ENCODE peak calls at places on chromosomes 3 and 15, in seven cellular contexts. T is DMS79 treated with DMSO at 0.1 percent for 48 hours, H is NCI-H1092, B is iris pigment epithelial cell, N is coronary artery, E is brain microvascular endothelial cell, O is NCI-H2171 treated with DMSO at 0.1 percent for 48 hours. X is an unnamed sample.

GRCh38 chr15:76994001-76994400 is 925 bp upstream of the PSTPIP1 start:
- DNase-seq in T (no peak), H (no peak), B (no peak), N (no peak), E (no peak), O (no peak), X (peak; percentile 39)

GRCh38 chr15:66682865-66683264 is 19.2 kb upstream of the SMAD6 start:
- DNase-seq in T (no peak), H (no peak), B (peak; percentile 62), N (no peak), E (peak; percentile 38), O (no peak), X (no peak)

GRCh38 chr3:9387322-9387655 is 10.1 kb upstream of the SETD5 start:
- DNase-seq in T (no peak), H (no peak), B (no peak), N (no peak), E (no peak), O (no peak), X (no peak)

GRCh38 chr3:60651799-60652198 is 599.5 kb downstream of the FHIT start:
- DNase-seq in T (no peak), H (no peak), B (no peak), N (no peak), E (no peak), O (no peak), X (no peak)

GRCh38 chr3:193225726-193226125 is 15.3 kb upstream of the PLAAT1 start:
- DNase-seq in T (no peak), H (no peak), B (no peak), N (no peak), E (no peak), O (no peak), X (no peak)

GRCh38 chr15:36644156-36644896 is 64.9 kb downstream of the CDIN1 start:
- DNase-seq in T (no peak), H (no peak), B (no peak), N (no peak), E (no peak), O (peak; percentile 89), X (no peak)

GRCh38 chr15:44296625-44297524 is 8.4 kb downstream of the GOLM2 start:
- DNase-seq in T (no peak), H (no peak), B (peak; percentile 81), N (no peak), E (peak; percentile 50), O (peak; percentile 76), X (no peak)

GRCh38 chr3:157527471-157527881 is 24.3 kb upstream of the VEPH1 start:
- DNase-seq in T (no peak), H (no peak), B (no peak), N (no peak), E (no peak), O (no peak), X (no peak)

GRCh38 chr15:76289582-76289981 is 21.7 kb downstream of the ETFA start:
- DNase-seq in T (no peak), H (no peak), B (peak; percentile 31), N (no peak), E (no peak), O (no peak), X (no peak)

GRCh38 chr3:186965141-186965879 is 35.0 kb downstream of the ST6GAL1 start:
- DNase-seq in T (no peak), H (no peak), B (peak; percentile 9), N (peak; percentile 47), E (no peak), O (no peak), X (no peak)

GRCh38 chr15:89781055-89781454 is 4.9 kb downstream of the MESP2 start:
- DNase-seq in T (no peak), H (no peak), B (no peak), N (no peak), E (no peak), O (no peak), X (no peak)

GRCh38 chr3:71030748-71031147 is 552.8 kb downstream of the FOXP1 start:
- DNase-seq in T (no peak), H (no peak), B (no peak), N (no peak), E (no peak), O (no peak), X (no peak)

GRCh38 chr3:166114448-166114847 is 277.2 kb upstream of the BCHE start:
- DNase-seq in T (no peak), H (no peak), B (no peak), N (no peak), E (no peak), O (no peak), X (no peak)

GRCh38 chr3:181358555-181358954 is 353.2 kb upstream of the SOX2 start:
- DNase-seq in T (no peak), H (no peak), B (no peak), N (no peak), E (no peak), O (no peak), X (no peak)

GRCh38 chr3:15496341-15496664 is 25.2 kb downstream of the COLQ start:
- DNase-seq in T (no peak), H (no peak), B (no peak), N (no peak), E (no peak), O (no peak), X (no peak)

GRCh38 chr15:92683511-92683834 is 27.9 kb upstream of the FAM174B start:
- DNase-seq in T (no peak), H (peak; percentile 16), B (no peak), N (no peak), E (peak; percentile 48), O (peak; percentile 17), X (no peak)

GRCh38 chr3:109532257-109533216 is 195.2 kb upstream of the DPPA4 start:
- DNase-seq in T (no peak), H (no peak), B (peak; percentile 89), N (no peak), E (peak; percentile 82), O (no peak), X (peak; percentile 50)

GRCh38 chr15:101250931-101251829 is 668 bp downstream of the CHSY1 start:
- DNase-seq in T (no peak), H (no peak), B (no peak), N (no peak), E (no peak), O (peak; percentile 60), X (peak; percentile 53)

GRCh38 chr15:96332854-96333193 is 2.3 kb downstream of the NR2F2 start:
- DNase-seq in T (peak; percentile 23), H (no peak), B (peak; percentile 59), N (no peak), E (peak; percentile 0), O (peak; percentile 71), X (no peak)

GRCh38 chr3:178623666-178624255 is 87.5 kb downstream of the KCNMB2 start:
- DNase-seq in T (no peak), H (no peak), B (peak; percentile 20), N (no peak), E (no peak), O (peak; percentile 72), X (no peak)

GRCh38 chr3:32428092-32429068 is 36.7 kb downstream of the CMTM7 start:
- DNase-seq in T (no peak), H (no peak), B (no peak), N (no peak), E (no peak), O (no peak), X (peak; percentile 55)

GRCh38 chr3:183427206-183428139 is 946 bp downstream of the MCF2L2 start:
- DNase-seq in T (peak; percentile 31), H (no peak), B (no peak), N (no peak), E (no peak), O (no peak), X (no peak)

GRCh38 chr15:90860450-90860849 is 7.9 kb upstream of the FURIN start:
- DNase-seq in T (no peak), H (no peak), B (no peak), N (no peak), E (no peak), O (no peak), X (no peak)

GRCh38 chr3:134326760-134327593 is 47.3 kb downstream of the AMOTL2 start:
- DNase-seq in T (no peak), H (no peak), B (peak; percentile 98), N (peak; percentile 91), E (peak; percentile 96), O (no peak), X (no peak)

GRCh38 chr3:40971191-40972168 is 227.8 kb upstream of the CTNNB1 start:
- DNase-seq in T (peak; percentile 85), H (peak; percentile 66), B (peak; percentile 99), N (peak; percentile 91), E (peak; percentile 99), O (no peak), X (no peak)

GRCh38 chr15:61946778-61947177 is 113.5 kb downstream of the VPS13C start:
- DNase-seq in T (no peak), H (no peak), B (peak; percentile 41), N (no peak), E (no peak), O (no peak), X (no peak)